ENCODE peak calls at places on chromosomes 4 and X, in four cellular contexts. E, H, C and P are unnamed samples.

GRCh38 chr4:74308215-74308614 is at the start of gene EPGN:
- DNase-seq in E (no peak), H (no peak), C (no peak), P (no peak)

GRCh38 chr4:99679204-99679603 is 21.6 kb upstream of the C4orf54 start:
- DNase-seq in E (no peak), H (no peak), C (no peak), P (no peak)

GRCh38 chrX:40415675-40416074 is 165.1 kb upstream of the ATP6AP2 start:
- DNase-seq in E (no peak), H (no peak), C (no peak), P (no peak)

GRCh38 chr4:29540439-29541102 is 1179.6 kb upstream of the PCDH7 start:
- DNase-seq in E (no peak), H (no peak), C (no peak), P (no peak)

GRCh38 chr4:101066586-101066985 is 280.7 kb downstream of the PPP3CA start:
- DNase-seq in E (no peak), H (no peak), C (no peak), P (no peak)

GRCh38 chr4:150436598-150437370 is 145.2 kb upstream of the MAB21L2 start:
- DNase-seq in E (no peak), H (no peak), C (no peak), P (no peak)

GRCh38 chrX:76127341-76127740 is 45.5 kb upstream of the PBDC1 start:
- DNase-seq in E (no peak), H (no peak), C (no peak), P (no peak)

GRCh38 chr4:56183344-56183959 is 203.8 kb downstream of the AASDH start:
- DNase-seq in E (no peak), H (peak; percentile 22), C (peak; percentile 7), P (no peak)

GRCh38 chrX:114976321-114976720 is 41.1 kb downstream of the IL13RA2 start:
- DNase-seq in E (no peak), H (no peak), C (no peak), P (no peak)

GRCh38 chr4:185839204-185839712 is 27.3 kb upstream of the SORBS2 start:
- DNase-seq in E (no peak), H (no peak), C (no peak), P (peak; percentile 77)

GRCh38 chrX:47218920-47219815 is 687 bp downstream of the CDK16 start:
- DNase-seq in E (no peak), H (peak; percentile 68), C (no peak), P (peak; percentile 29)

GRCh38 chr4:133641191-133641590 is 492.1 kb downstream of the PCDH10 start:
- DNase-seq in E (no peak), H (no peak), C (no peak), P (no peak)

GRCh38 chr4:25815586-25815985 is 47.2 kb downstream of the SEL1L3 start:
- DNase-seq in E (no peak), H (no peak), C (no peak), P (no peak)

GRCh38 chr4:105495667-105496066 is 21.8 kb upstream of the PPA2 start:
- DNase-seq in E (no peak), H (no peak), C (no peak), P (no peak)

GRCh38 chrX:41384041-41384705 is 50.2 kb downstream of the DDX3X start:
- DNase-seq in E (no peak), H (peak; percentile 68), C (no peak), P (peak; percentile 89)

GRCh38 chr4:185648631-185649030 is 113.3 kb upstream of the PDLIM3 start:
- DNase-seq in E (no peak), H (no peak), C (no peak), P (no peak)

GRCh38 chrX:154123241-154124219 is 20.5 kb upstream of the OPN1LW start:
- DNase-seq in E (peak; percentile 24), H (peak; percentile 82), C (no peak), P (no peak)

GRCh38 chr4:81069706-81070331 is 39.3 kb downstream of the BMP3 start:
- DNase-seq in E (peak; percentile 82), H (peak; percentile 55), C (peak; percentile 32), P (peak; percentile 85)

GRCh38 chr4:183098080-183098722 is 856 bp upstream of the WWC2 start:
- DNase-seq in E (peak; percentile 47), H (peak; percentile 69), C (no peak), P (peak; percentile 38)

GRCh38 chr4:98468744-98469143 is 189.7 kb downstream of the TSPAN5 start:
- DNase-seq in E (no peak), H (no peak), C (no peak), P (no peak)

GRCh38 chr4:2333356-2333841 is 71.5 kb upstream of the MXD4 start:
- DNase-seq in E (no peak), H (peak; percentile 7), C (peak; percentile 16), P (no peak)

GRCh38 chr4:176467011-176467410 is 147.2 kb downstream of the SPCS3 start:
- DNase-seq in E (no peak), H (no peak), C (no peak), P (no peak)

GRCh38 chr4:99324978-99325377 is 3.8 kb upstream of the ADH1B start:
- DNase-seq in E (no peak), H (no peak), C (no peak), P (no peak)

DNA sequence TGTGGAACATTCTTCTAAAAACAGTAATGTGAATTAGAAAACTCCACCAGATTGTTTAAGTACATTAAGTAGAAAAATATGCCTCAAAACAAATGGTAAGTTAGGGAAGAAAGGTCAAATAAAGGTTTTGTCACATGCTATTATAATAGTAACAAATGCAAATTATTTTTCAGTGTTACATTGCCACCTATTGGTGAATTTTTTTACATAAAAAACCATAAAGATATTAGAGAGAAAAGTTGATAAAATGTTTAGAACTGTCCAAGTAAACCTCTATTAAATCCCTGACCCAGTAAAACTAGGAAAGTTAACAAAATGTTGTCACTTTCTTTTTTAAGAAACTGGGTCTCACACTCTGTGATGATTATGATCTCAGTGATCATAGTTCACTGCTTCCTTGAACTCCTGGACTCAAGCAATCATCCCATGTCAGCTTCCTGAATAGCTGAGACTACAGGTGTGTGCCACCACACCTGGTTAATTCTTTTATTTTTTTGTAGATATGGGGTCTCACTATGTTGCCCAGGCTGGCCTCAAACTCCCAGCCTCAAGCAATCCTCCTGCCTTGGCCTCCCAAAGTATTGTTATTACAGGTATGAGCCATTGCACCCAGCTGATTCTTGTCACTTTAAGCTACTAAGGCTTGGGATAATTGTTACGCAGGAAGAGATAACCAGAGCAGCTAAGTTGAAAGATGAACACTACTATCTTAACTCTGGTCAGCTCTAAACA is 157.6 kb downstream of the ATRX start:
- DNase-seq in E (no peak), H (no peak), C (no peak), P (no peak)
- TF ChIP-seq SMC3 in E (no peak), H (no peak), C (no peak), P (no peak)

GRCh38 chr4:174629265-174629664 is 107.0 kb upstream of the HPGD start:
- DNase-seq in E (no peak), H (no peak), C (no peak), P (no peak)

GRCh38 chr4:174631901-174632758 is 109.8 kb upstream of the HPGD start:
- DNase-seq in E (peak; percentile 20), H (peak; percentile 39), C (no peak), P (peak; percentile 5)

GRCh38 chr4:174628206-174628605 is 105.9 kb upstream of the HPGD start:
- DNase-seq in E (no peak), H (no peak), C (no peak), P (no peak)

GRCh38 chr4:174627473-174627872 is 105.2 kb upstream of the HPGD start:
- DNase-seq in E (no peak), H (no peak), C (no peak), P (no peak)

DNA sequence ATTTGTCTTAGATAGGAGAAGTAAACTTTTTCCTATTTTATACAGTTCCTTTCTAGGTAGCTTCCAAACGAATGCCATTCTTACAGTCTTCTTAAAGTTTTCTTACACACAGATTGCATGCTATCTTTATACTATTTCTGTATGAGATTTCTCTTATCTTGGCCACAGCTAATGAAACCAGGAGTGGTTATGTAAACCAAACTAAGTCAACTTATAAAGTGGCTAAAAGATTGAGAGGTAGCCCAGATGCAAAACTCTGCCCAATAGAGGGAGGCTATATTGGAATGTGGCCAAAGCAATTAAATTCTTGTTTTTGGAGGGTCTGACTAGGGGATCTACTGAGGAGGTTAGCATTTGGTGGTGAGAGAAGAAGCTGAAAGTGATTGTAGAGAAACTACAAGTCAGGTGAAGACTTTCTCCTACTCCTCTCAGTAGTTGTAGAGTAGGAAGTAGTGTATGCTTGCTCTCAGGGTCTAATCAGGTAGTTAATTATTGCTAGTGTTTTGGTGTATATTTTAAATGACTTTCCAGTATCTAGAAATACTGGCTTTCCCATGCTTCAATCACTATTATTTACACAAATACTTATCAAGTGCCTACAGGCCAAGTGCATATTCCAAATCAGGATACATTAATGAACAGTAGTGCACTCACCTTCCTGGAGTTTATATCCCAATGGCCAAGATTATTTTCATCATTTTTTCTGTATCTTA is 104.2 kb upstream of the HPGD start:
- DNase-seq in E (no peak), H (no peak), C (no peak), P (no peak)
- H3K27ac ChIP-seq in E (no peak overlapping the region), H (no peak overlapping the region), C (no peak overlapping the region), P (no peak overlapping the region)

GRCh38 chr4:171875291-171875690 is 62.1 kb downstream of the GALNTL6 start:
- DNase-seq in E (no peak), H (no peak), C (no peak), P (no peak)

GRCh38 chr4:171876636-171877035 is 63.4 kb downstream of the GALNTL6 start:
- DNase-seq in E (no peak), H (no peak), C (no peak), P (no peak)

DNA sequence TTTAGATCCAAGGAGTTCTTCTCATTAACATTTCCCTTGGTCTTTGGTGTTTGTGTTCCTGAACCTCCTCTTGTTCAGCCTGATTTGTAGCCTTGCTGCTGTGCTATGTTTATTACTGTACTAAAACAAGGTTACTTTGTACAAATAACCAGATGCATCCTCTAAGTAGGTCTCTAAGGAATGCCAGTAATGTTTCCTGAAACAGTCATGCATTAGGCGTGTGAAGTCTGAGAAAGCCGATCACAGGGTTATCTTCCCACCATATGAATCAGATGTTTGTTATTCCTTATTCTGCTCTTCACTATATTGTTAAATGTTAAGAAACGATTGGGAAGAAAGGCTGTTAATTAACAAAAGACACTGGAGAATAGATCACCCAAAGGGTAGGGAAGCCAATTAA is 66.9 kb downstream of the GALNTL6 start:
- DNase-seq in E (no peak), H (no peak), C (no peak), P (peak; percentile 44)
- TF ChIP-seq CHD4 in E (no peak), H (no peak), C (no peak), P (no peak)

GRCh38 chrX:45850197-45850774 is 649.6 kb upstream of the DIPK2B start:
- DNase-seq in E (no peak), H (no peak), C (no peak), P (no peak)
- TF ChIP-seq SMC3 in E (no peak), H (no peak), C (no peak), P (no peak)

DNA sequence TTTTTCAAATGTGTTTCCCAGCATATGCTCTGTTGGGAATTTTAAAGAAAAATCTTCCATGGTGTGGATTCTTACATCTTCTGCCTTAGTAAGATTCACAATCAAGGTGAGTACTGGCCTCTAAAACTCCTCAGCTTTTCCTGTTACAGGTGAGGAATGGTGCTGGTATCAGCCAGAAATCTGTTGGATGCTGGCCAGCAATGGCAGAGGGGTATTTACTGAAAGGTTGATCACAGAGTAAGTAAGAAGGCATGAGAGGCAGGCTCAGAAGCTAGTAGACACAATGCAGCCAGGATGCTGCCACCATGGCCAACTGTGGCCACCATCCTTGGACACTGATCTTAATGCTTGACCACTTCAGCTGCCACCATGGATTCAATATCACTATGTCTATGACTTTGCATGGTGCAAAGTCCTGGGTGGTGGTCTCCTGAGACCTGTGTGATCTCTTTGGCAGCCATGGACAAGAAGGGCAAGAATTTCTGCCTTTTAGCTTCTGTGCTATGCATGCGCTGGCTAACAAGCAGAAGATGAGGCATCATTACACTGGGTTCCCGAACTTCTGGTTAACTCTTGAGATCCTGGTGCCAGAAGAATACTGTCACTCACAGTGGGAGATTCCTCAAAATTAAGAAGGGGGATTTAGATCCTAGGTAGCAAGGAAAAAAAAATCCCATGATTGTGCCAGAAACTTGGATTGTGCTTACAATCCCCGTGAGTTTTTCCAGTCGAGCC is 60.2 kb downstream of the CHRNA9 start:
- DNase-seq in E (no peak), H (no peak), C (no peak), P (no peak)
- H3K27ac ChIP-seq in E (no peak overlapping the region), H (no peak overlapping the region), C (no peak overlapping the region), P (peak overlapping the region; percentile 71)